ENCODE peak calls at places on chromosomes 3 and 15, in nine cellular contexts. Z is AML-193; M is globus pallidus; X is ovary; U is T-helper 17 cell; S is activated naive CD4-positive, alpha-beta T cell treated with anti-CD3 and anti-CD28 coated beads, Interleukin-2, amount 50 U/mL, for 72 hours; B is activated effector memory CD4-positive, alpha-beta T cell treated with Interleukin-2 at 50 U/mL for 16 hours; R is stimulated activated CD8-positive, alpha-beta memory T cell treated with anti-CD3 and anti-CD28 coated beads, Interleukin-15, amount 100 ng/mL, for 24 hours; K is GM23248. H is an unnamed sample.

GRCh38 chr3:72748659-72749058 is 99.6 kb downstream of the SHQ1 start:
- DNase-seq in S (no peak), R (no peak), K (no peak), M (no peak), X (no peak), U (no peak), B (no peak), Z (no peak), H (no peak)

GRCh38 chr3:189490749-189491148 is 140.4 kb upstream of the TP63 start:
- DNase-seq in X (no peak), K (peak; percentile 57), R (no peak), Z (no peak), U (no peak), S (no peak), M (no peak), B (no peak), H (no peak)

GRCh38 chr3:3881050-3881449 is 81.8 kb downstream of the LRRN1 start:
- DNase-seq in B (no peak), X (no peak), Z (no peak), U (no peak), R (no peak), S (no peak), K (no peak), M (no peak), H (no peak)

GRCh38 chr3:173921741-173922140 is 524.2 kb downstream of the NLGN1 start:
- DNase-seq in B (no peak), S (no peak), Z (no peak), X (no peak), K (no peak), M (no peak), R (no peak), U (no peak), H (no peak)

GRCh38 chr3:41900265-41900664 is 61.6 kb downstream of the ULK4 start:
- DNase-seq in Z (no peak), B (no peak), R (no peak), M (peak; percentile 2), U (no peak), K (peak; percentile 33), S (no peak), X (no peak), H (no peak)

GRCh38 chr3:53788038-53788437 is 58.2 kb downstream of the CHDH start:
- DNase-seq in S (no peak), B (no peak), Z (no peak), X (no peak), R (no peak), U (no peak), K (no peak), M (no peak), H (no peak)

GRCh38 chr3:47781326-47781684 is 388 bp downstream of the SMARCC1 start:
- DNase-seq in S (peak; percentile 75), K (peak; percentile 70), Z (peak; percentile 30), B (peak; percentile 54), R (peak; percentile 44), U (peak; percentile 48), X (peak; percentile 78), M (peak; percentile 63), H (peak; percentile 80)

GRCh38 chr15:75921732-75922703 is 18.3 kb downstream of the FBXO22 start:
- DNase-seq in X (peak; percentile 19), U (no peak), S (no peak), M (no peak), Z (peak; percentile 61), B (no peak), R (no peak), K (peak; percentile 73), H (no peak)

GRCh38 chr3:9908286-9908685 is 5.6 kb downstream of the IL17RE start:
- DNase-seq in Z (no peak), R (no peak), B (no peak), M (no peak), U (no peak), X (no peak), S (no peak), K (no peak), H (no peak)

GRCh38 chr3:63976166-63976861 is 47.0 kb downstream of the PSMD6 start:
- DNase-seq in B (no peak), R (no peak), M (no peak), U (no peak), K (peak; percentile 96), X (no peak), Z (peak; percentile 95), S (no peak), H (no peak)

GRCh38 chr3:49716691-49717538 is 2.6 kb downstream of the AMIGO3 start:
- DNase-seq in R (no peak), U (no peak), M (no peak), K (no peak), B (no peak), S (peak; percentile 54), X (no peak), Z (no peak), H (no peak)

GRCh38 chr3:184688251-184688851 is 23.5 kb downstream of the MAGEF1 start:
- DNase-seq in X (no peak), M (no peak), B (no peak), Z (no peak), R (no peak), S (no peak), K (peak; percentile 83), U (no peak), H (no peak)

GRCh38 chr15:77816983-77817382 is 184.3 kb upstream of the LINGO1 start:
- DNase-seq in Z (no peak), X (no peak), B (no peak), U (no peak), K (no peak), M (no peak), R (no peak), S (no peak), H (no peak)

GRCh38 chr15:64934023-64934422 is 22.3 kb downstream of the ANKDD1A start:
- DNase-seq in X (no peak), M (no peak), U (no peak), B (no peak), K (no peak), Z (no peak), S (no peak), R (no peak), H (no peak)

GRCh38 chr3:124607163-124607562 is 123.1 kb upstream of the UMPS start:
- DNase-seq in M (no peak), R (no peak), K (peak; percentile 79), U (no peak), B (no peak), Z (no peak), S (no peak), X (no peak), H (no peak)

GRCh38 chr3:127134887-127135240 is 58.1 kb upstream of the PRR23E start:
- DNase-seq in S (no peak), M (no peak), R (no peak), Z (no peak), K (no peak), U (no peak), B (no peak), X (no peak), H (no peak)

H was measured in mucosa of descending colon.